ENCODE peak calls at places on chromosomes 6 and 20, in six cellular contexts. A is ovary, H is mammary epithelial cell, L is ascending aorta, Y is cardiac fibroblast, R is A549. O is an unnamed sample.

GRCh38 chr6:145547596-145548325 is 187.6 kb downstream of the EPM2A start:
- DNase-seq in A (no peak), H (no peak), L (no peak), Y (no peak), R (no peak), O (peak; percentile 41)

GRCh38 chr6:139588076-139588639 is 213.7 kb upstream of the CITED2 start:
- DNase-seq in A (no peak), H (peak; percentile 43), L (no peak), Y (no peak), R (no peak), O (peak; percentile 61)

GRCh38 chr6:149137594-149137993 is 179.9 kb upstream of the TAB2 start:
- DNase-seq in A (peak; percentile 20), H (no peak), L (no peak), Y (no peak), R (no peak), O (no peak)

GRCh38 chr6:95856876-95857364 is 158.9 kb upstream of the FUT9 start:
- DNase-seq in A (no peak), H (no peak), L (no peak), Y (no peak), R (no peak), O (no peak)

GRCh38 chr6:40588480-40588879 is 1.3 kb upstream of the LRFN2 start:
- DNase-seq in A (no peak), H (no peak), L (no peak), Y (no peak), R (no peak), O (no peak)

GRCh38 chr6:100475554-100476325 is 11.0 kb upstream of the SIM1 start:
- DNase-seq in A (no peak), H (peak; percentile 33), L (no peak), Y (peak; percentile 46), R (no peak), O (peak; percentile 60)

GRCh38 chr20:9353916-9354276 is 160.5 kb upstream of the LAMP5 start:
- DNase-seq in A (no peak), H (no peak), L (no peak), Y (peak; percentile 32), R (no peak), O (peak; percentile 5)

GRCh38 chr6:37630281-37630799 is 67.3 kb downstream of the MDGA1 start:
- DNase-seq in A (no peak), H (peak; percentile 99), L (no peak), Y (peak; percentile 99), R (peak; percentile 52), O (peak; percentile 100)

GRCh38 chr6:90219168-90219985 is 77.3 kb downstream of the BACH2 start:
- DNase-seq in A (peak; percentile 48), H (no peak), L (peak; percentile 75), Y (peak; percentile 44), R (no peak), O (peak; percentile 74)

GRCh38 chr20:61878478-61879302 is 187.0 kb downstream of the TAF4 start:
- DNase-seq in A (no peak), H (no peak), L (no peak), Y (no peak), R (no peak), O (no peak)

GRCh38 chr6:7642784-7643183 is 52.8 kb downstream of the SNRNP48 start:
- DNase-seq in A (no peak), H (no peak), L (no peak), Y (no peak), R (no peak), O (no peak)

GRCh38 chr6:117545161-117545595 is 57.1 kb downstream of the GOPC start:
- DNase-seq in A (no peak), H (peak; percentile 83), L (no peak), Y (no peak), R (no peak), O (peak; percentile 91)

GRCh38 chr6:98927534-98927933 is 20.2 kb downstream of the FBXL4 start:
- DNase-seq in A (no peak), H (no peak), L (no peak), Y (no peak), R (no peak), O (no peak)

GRCh38 chr6:35599761-35600658 is 87.3 kb upstream of the TULP1 start:
- DNase-seq in A (no peak), H (no peak), L (no peak), Y (peak; percentile 65), R (no peak), O (no peak)

GRCh38 chr6:21712213-21712612 is 118.7 kb downstream of the SOX4 start:
- DNase-seq in A (no peak), H (no peak), L (no peak), Y (no peak), R (no peak), O (no peak)

GRCh38 chr20:23488470-23488869 is 2.4 kb upstream of the CST8 start:
- DNase-seq in A (no peak), H (no peak), L (no peak), Y (no peak), R (no peak), O (no peak)

GRCh38 chr6:27237089-27237723 is 10.3 kb upstream of the PRSS16 start:
- DNase-seq in A (no peak), H (peak; percentile 71), L (no peak), Y (peak; percentile 87), R (no peak), O (peak; percentile 74)

GRCh38 chr20:4170621-4171537 is 155.5 kb upstream of the RNF24 start:
- DNase-seq in A (no peak), H (no peak), L (no peak), Y (peak; percentile 43), R (no peak), O (no peak)

GRCh38 chr6:170128811-170129681 is 161.8 kb downstream of the DLL1 start:
- DNase-seq in A (peak; percentile 13), H (no peak), L (peak; percentile 53), Y (no peak), R (no peak), O (no peak)

GRCh38 chr6:95127266-95127665 is 450.1 kb upstream of the MANEA start:
- DNase-seq in A (no peak), H (no peak), L (no peak), Y (no peak), R (no peak), O (no peak)

DNA sequence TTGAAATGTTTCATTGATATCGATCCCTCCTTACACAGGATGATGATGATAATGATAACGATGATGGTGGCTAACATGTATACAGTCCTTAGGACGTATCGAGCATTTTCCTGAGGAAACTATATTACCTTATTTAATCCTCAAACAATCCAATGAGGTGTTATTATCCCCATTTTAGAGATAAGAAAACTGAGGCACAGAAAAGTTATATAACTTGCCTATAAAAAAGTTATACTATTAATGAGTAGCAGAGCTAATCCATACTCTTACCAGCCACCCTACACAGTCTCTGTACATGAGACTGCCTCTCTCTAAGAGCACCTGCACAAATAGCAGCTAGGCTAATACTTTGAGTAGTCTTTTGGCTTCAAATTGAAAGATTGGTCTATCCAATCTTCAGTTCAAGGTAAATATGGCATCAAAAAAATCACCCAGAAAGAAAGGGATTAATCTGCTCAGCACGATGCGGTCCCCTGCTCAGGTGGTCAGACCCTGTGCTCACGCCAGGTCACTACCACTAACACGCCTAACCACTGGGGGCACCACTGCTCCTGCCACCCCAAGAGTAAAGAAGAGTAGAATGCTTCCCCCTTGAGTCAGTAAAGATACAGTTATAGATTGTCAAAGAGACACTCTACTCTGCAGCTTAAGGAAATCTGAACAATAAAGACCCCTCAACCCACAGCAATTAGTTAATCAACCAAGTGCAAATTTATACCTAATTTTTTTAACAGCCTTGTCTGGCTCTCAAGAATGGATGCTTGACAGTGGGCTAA is 15.0 kb downstream of the GABBR1 start:
- DNase-seq in A (no peak), H (no peak), L (no peak), Y (no peak), R (peak; percentile 15), O (no peak)
- TF ChIP-seq CTCF in A (no peak), H (peak; percentile 18), L (no peak), Y (peak; percentile 21), R (peak; percentile 10), O (no peak)

DNA sequence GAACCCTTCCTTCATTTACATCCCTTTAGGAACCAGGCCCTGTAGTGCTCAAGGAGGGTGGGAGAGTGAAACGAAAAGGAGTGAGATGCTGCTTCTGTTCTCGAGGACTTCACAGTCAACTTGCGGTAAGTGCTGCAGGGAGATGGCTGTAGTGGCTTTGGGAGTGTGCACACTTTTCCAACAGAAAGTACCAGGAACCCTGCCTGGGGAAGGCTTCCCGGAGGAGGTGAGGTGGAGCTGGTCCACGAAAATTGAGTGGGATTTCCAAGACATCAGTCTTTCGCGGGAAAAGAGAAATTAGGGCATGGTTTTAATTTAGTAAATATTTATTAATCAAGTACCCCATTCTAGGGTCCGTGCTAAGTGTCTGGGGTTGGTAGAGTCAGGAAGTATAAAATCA is 12.7 kb downstream of the TRIM31 start:
- DNase-seq in A (no peak), H (no peak), L (no peak), Y (no peak), R (no peak), O (no peak)
- H3K4me3 ChIP-seq in A (no peak overlapping the region), H (no peak overlapping the region), L (peak overlapping the region; percentile 49), Y (no peak overlapping the region), R (no peak overlapping the region), O (peak overlapping the region; percentile 56)

DNA sequence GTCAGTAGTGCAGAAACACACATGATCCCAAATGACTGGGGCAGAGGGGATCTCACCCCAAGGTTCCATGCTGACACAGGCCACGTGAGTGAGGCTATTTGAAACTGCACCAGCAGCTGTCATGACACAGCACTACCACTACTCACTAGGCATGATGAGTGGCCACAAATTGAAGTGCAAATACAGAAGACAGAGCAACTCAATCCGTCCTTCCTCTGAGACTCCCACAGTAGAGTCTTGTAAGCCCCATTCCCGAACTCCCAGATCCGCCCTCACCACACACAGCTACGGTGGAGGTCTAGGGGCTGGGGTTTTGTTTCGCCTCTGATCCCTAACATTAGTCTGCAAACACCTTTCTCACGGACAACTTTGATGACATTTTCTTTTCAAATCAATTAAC is 113.3 kb upstream of the NUP153 start:
- DNase-seq in A (no peak), H (no peak), L (no peak), Y (no peak), R (no peak), O (peak; percentile 1)
- TF ChIP-seq CTCF in A (no peak), H (no peak), L (no peak), Y (no peak), R (no peak), O (no peak)

GRCh38 chr20:49986049-49986448 is 3.3 kb downstream of the SNAI1 start:
- DNase-seq in A (no peak), H (no peak), L (no peak), Y (peak; percentile 29), R (no peak), O (no peak)
- H3K4me3 ChIP-seq in A (no peak overlapping the region), H (no peak overlapping the region), L (no peak overlapping the region), Y (peak overlapping the region; percentile 90), R (peak overlapping the region; percentile 69), O (no peak overlapping the region)

DNA sequence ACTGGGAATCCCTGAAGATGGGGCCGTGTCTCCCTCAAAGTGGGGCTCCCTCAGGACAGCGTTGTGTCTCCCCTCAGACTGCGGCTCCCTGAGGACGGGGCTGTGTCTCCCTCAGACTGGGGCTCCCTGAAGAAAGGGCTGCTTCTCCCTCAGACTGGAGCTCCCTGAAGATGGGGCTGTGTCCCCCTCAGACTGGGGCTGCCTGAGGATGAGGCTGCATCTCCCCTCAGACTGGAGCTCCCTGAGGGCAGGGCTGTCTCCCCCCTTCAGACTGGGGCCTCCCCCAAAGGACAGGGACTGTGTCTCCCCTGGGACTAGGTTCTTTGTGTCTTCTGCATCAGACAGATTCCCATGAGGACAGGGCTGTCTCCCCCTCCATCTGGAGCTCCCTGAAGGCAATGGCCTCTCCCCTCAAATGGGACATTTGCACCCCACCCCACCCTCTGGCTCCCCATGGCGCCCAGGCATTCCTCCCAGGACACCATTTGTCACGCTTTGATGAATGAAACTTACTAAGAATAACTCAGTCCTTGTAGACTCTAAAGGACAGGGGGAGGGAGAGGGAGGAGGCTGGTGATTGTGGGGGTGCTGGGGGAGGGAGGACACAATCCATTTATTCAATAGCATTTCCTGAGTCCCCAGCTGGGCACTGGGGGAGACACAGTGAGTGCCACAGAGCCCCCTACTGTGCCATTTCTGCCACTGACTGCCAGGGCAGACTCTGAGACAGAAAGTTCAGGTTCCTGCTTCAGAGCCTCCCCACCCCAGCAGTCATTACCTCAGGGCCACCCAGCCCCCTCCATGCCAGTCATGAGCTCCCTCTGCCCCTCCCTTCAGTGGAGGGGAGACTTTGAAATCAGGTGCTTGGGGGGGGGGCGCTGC is 122.4 kb downstream of the MRPL14 start:
- DNase-seq in A (no peak), H (no peak), L (no peak), Y (peak; percentile 34), R (no peak), O (no peak)
- TF ChIP-seq CTCF in A (no peak), H (peak; percentile 11), L (peak; percentile 19), Y (peak; percentile 45), R (peak; percentile 33), O (peak; percentile 10)